ENCODE peak calls at places on chromosome 21, in seven cellular contexts. One of them, this sample, is unnamed.

GRCh38 chr21:19553930-19554615 is 1150.5 kb upstream of the TMPRSS15 start:
- DNase-seq in upper lobe of right lung: no peak
- DNase-seq in thoracic aorta: no peak
- DNase-seq in WERI-Rb-1: no peak
- DNase-seq in Calu3: no peak
- DNase-seq in hepatocyte: no peak
- DNase-seq in type B pancreatic cell: no peak
- DNase-seq in this sample: no peak

GRCh38 chr21:38986460-38987395 is 181.0 kb downstream of the ETS2 start:
- DNase-seq in upper lobe of right lung: no peak
- DNase-seq in thoracic aorta: no peak
- DNase-seq in WERI-Rb-1: no peak
- DNase-seq in Calu3: no peak
- DNase-seq in hepatocyte: no peak
- DNase-seq in type B pancreatic cell: no peak
- DNase-seq in this sample: no peak

GRCh38 chr21:41715649-41716321 is 51.1 kb downstream of the RIPK4 start:
- DNase-seq in upper lobe of right lung: peak
- DNase-seq in thoracic aorta: no peak
- DNase-seq in WERI-Rb-1: no peak
- DNase-seq in Calu3: peak
- DNase-seq in hepatocyte: peak
- DNase-seq in type B pancreatic cell: no peak
- DNase-seq in this sample: no peak

GRCh38 chr21:46189213-46189958 is 5.1 kb upstream of the SPATC1L start:
- DNase-seq in upper lobe of right lung: peak
- DNase-seq in thoracic aorta: no peak
- DNase-seq in WERI-Rb-1: peak
- DNase-seq in Calu3: no peak
- DNase-seq in hepatocyte: peak
- DNase-seq in type B pancreatic cell: no peak
- DNase-seq in this sample: no peak

GRCh38 chr21:29771491-29772066 is 168.2 kb downstream of the GRIK1 start:
- DNase-seq in upper lobe of right lung: no peak
- DNase-seq in thoracic aorta: no peak
- DNase-seq in WERI-Rb-1: no peak
- DNase-seq in Calu3: no peak
- DNase-seq in hepatocyte: no peak
- DNase-seq in type B pancreatic cell: no peak
- DNase-seq in this sample: no peak

GRCh38 chr21:45075606-45076244 is 1.3 kb downstream of the ADARB1 start:
- DNase-seq in upper lobe of right lung: no peak
- DNase-seq in thoracic aorta: no peak
- DNase-seq in WERI-Rb-1: no peak
- DNase-seq in Calu3: no peak
- DNase-seq in hepatocyte: no peak
- DNase-seq in type B pancreatic cell: no peak
- DNase-seq in this sample: no peak

GRCh38 chr21:39033878-39034589 is 149.2 kb downstream of the PSMG1 start:
- DNase-seq in upper lobe of right lung: peak
- DNase-seq in thoracic aorta: no peak
- DNase-seq in WERI-Rb-1: no peak
- DNase-seq in Calu3: peak
- DNase-seq in hepatocyte: peak
- DNase-seq in type B pancreatic cell: no peak
- DNase-seq in this sample: no peak

GRCh38 chr21:44441581-44442265 is 13.6 kb upstream of the LRRC3 start:
- DNase-seq in upper lobe of right lung: peak
- DNase-seq in thoracic aorta: no peak
- DNase-seq in WERI-Rb-1: no peak
- DNase-seq in Calu3: no peak
- DNase-seq in hepatocyte: no peak
- DNase-seq in type B pancreatic cell: no peak
- DNase-seq in this sample: peak

GRCh38 chr21:45930231-45930760 is 51.3 kb upstream of the COL6A1 start:
- DNase-seq in upper lobe of right lung: no peak
- DNase-seq in thoracic aorta: no peak
- DNase-seq in WERI-Rb-1: no peak
- DNase-seq in Calu3: no peak
- DNase-seq in hepatocyte: no peak
- DNase-seq in type B pancreatic cell: no peak
- DNase-seq in this sample: no peak

GRCh38 chr21:45994738-45995685 is 13.4 kb downstream of the COL6A1 start:
- DNase-seq in upper lobe of right lung: peak
- DNase-seq in thoracic aorta: no peak
- DNase-seq in WERI-Rb-1: peak
- DNase-seq in Calu3: no peak
- DNase-seq in hepatocyte: no peak
- DNase-seq in type B pancreatic cell: peak
- DNase-seq in this sample: no peak

GRCh38 chr21:14880922-14881321 is 183.9 kb downstream of the NRIP1 start:
- DNase-seq in upper lobe of right lung: no peak
- DNase-seq in thoracic aorta: no peak
- DNase-seq in WERI-Rb-1: no peak
- DNase-seq in Calu3: no peak
- DNase-seq in hepatocyte: no peak
- DNase-seq in type B pancreatic cell: no peak
- DNase-seq in this sample: no peak

GRCh38 chr21:31117046-31117916 is 79.0 kb upstream of the KRTAP19-8 start:
- DNase-seq in upper lobe of right lung: no peak
- DNase-seq in thoracic aorta: no peak
- DNase-seq in WERI-Rb-1: no peak
- DNase-seq in Calu3: no peak
- DNase-seq in hepatocyte: peak
- DNase-seq in type B pancreatic cell: no peak
- DNase-seq in this sample: no peak

GRCh38 chr21:19566975-19567374 is 1163.4 kb upstream of the TMPRSS15 start:
- DNase-seq in upper lobe of right lung: no peak
- DNase-seq in thoracic aorta: no peak
- DNase-seq in WERI-Rb-1: no peak
- DNase-seq in Calu3: no peak
- DNase-seq in hepatocyte: no peak
- DNase-seq in type B pancreatic cell: no peak
- DNase-seq in this sample: no peak

GRCh38 chr21:27292229-27292628 is 325.3 kb upstream of the ADAMTS5 start:
- DNase-seq in upper lobe of right lung: no peak
- DNase-seq in thoracic aorta: no peak
- DNase-seq in WERI-Rb-1: no peak
- DNase-seq in Calu3: no peak
- DNase-seq in hepatocyte: no peak
- DNase-seq in type B pancreatic cell: no peak
- DNase-seq in this sample: no peak

GRCh38 chr21:42009018-42009830 is 936 bp downstream of the ZBTB21 start:
- DNase-seq in upper lobe of right lung: peak
- DNase-seq in thoracic aorta: no peak
- DNase-seq in WERI-Rb-1: peak
- DNase-seq in Calu3: peak
- DNase-seq in hepatocyte: peak
- DNase-seq in type B pancreatic cell: no peak
- DNase-seq in this sample: peak

GRCh38 chr21:36704281-36704957 is 5.5 kb downstream of the SIM2 start:
- DNase-seq in upper lobe of right lung: no peak
- DNase-seq in thoracic aorta: no peak
- DNase-seq in WERI-Rb-1: no peak
- DNase-seq in Calu3: no peak
- DNase-seq in hepatocyte: no peak
- DNase-seq in type B pancreatic cell: no peak
- DNase-seq in this sample: no peak

GRCh38 chr21:36703123-36703522 is 4.2 kb downstream of the SIM2 start:
- DNase-seq in upper lobe of right lung: no peak
- DNase-seq in thoracic aorta: no peak
- DNase-seq in WERI-Rb-1: no peak
- DNase-seq in Calu3: no peak
- DNase-seq in hepatocyte: no peak
- DNase-seq in type B pancreatic cell: no peak
- DNase-seq in this sample: no peak

GRCh38 chr21:36702622-36702968 is 3.7 kb downstream of the SIM2 start:
- DNase-seq in upper lobe of right lung: no peak
- DNase-seq in thoracic aorta: no peak
- DNase-seq in WERI-Rb-1: no peak
- DNase-seq in Calu3: no peak
- DNase-seq in hepatocyte: no peak
- DNase-seq in type B pancreatic cell: no peak
- DNase-seq in this sample: no peak

GRCh38 chr21:36704958-36705678 is 6.2 kb downstream of the SIM2 start:
- DNase-seq in upper lobe of right lung: no peak
- DNase-seq in thoracic aorta: no peak
- DNase-seq in WERI-Rb-1: no peak
- DNase-seq in Calu3: no peak
- DNase-seq in hepatocyte: no peak
- DNase-seq in type B pancreatic cell: no peak
- DNase-seq in this sample: no peak

DNA sequence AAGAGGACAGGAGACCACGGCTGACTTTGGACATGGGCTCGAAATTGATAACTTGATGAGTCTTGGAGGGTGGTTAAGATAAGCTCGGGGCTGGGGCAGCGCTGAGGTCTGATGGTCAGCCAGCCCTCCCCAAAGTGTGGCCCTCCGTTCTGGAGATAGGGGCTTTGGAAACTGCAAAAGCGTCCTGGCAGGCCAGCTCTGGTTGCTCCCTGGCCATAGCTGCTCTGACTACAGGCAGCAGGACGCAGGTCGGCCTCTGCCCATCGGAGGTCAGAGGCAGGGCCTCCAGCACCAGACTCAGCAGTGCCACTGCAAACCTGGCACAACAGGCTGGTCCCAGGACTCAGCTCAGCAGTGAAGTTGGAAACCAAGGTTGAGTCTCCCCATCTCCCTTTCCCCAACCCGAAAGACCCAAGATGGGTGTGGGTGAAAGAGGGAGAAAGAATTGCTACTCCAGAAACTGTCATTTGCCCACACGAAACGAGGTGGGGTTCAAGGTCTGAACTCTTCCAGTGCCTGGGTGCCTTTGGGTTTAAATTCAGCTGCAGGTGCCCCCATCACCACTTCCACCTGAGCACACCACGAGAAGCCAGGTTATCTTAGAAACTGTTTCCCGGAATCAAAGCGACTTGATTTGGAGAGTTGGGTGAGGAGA is 4.8 kb downstream of the SIM2 start:
- DNase-seq in upper lobe of right lung: peak
- DNase-seq in thoracic aorta: no peak
- DNase-seq in WERI-Rb-1: no peak
- DNase-seq in Calu3: no peak
- DNase-seq in hepatocyte: no peak
- DNase-seq in type B pancreatic cell: no peak
- DNase-seq in this sample: no peak
- TF ChIP-seq CTCF in upper lobe of right lung: no peak
- TF ChIP-seq CTCF in thoracic aorta: no peak
- TF ChIP-seq CTCF in WERI-Rb-1: no peak
- TF ChIP-seq CTCF in Calu3: no peak
- TF ChIP-seq CTCF in hepatocyte: no peak
- TF ChIP-seq CTCF in type B pancreatic cell: no peak
- TF ChIP-seq CTCF in this sample: no peak

GRCh38 chr21:17270234-17270633 is 242.6 kb upstream of the CXADR start:
- DNase-seq in upper lobe of right lung: no peak
- DNase-seq in thoracic aorta: no peak
- DNase-seq in WERI-Rb-1: no peak
- DNase-seq in Calu3: no peak
- DNase-seq in hepatocyte: peak
- DNase-seq in type B pancreatic cell: no peak
- DNase-seq in this sample: no peak
- TF ChIP-seq CTCF in upper lobe of right lung: peak
- TF ChIP-seq CTCF in thoracic aorta: peak
- TF ChIP-seq CTCF in WERI-Rb-1: no peak
- TF ChIP-seq CTCF in Calu3: peak
- TF ChIP-seq CTCF in hepatocyte: peak
- TF ChIP-seq CTCF in type B pancreatic cell: peak
- TF ChIP-seq CTCF in this sample: no peak

DNA sequence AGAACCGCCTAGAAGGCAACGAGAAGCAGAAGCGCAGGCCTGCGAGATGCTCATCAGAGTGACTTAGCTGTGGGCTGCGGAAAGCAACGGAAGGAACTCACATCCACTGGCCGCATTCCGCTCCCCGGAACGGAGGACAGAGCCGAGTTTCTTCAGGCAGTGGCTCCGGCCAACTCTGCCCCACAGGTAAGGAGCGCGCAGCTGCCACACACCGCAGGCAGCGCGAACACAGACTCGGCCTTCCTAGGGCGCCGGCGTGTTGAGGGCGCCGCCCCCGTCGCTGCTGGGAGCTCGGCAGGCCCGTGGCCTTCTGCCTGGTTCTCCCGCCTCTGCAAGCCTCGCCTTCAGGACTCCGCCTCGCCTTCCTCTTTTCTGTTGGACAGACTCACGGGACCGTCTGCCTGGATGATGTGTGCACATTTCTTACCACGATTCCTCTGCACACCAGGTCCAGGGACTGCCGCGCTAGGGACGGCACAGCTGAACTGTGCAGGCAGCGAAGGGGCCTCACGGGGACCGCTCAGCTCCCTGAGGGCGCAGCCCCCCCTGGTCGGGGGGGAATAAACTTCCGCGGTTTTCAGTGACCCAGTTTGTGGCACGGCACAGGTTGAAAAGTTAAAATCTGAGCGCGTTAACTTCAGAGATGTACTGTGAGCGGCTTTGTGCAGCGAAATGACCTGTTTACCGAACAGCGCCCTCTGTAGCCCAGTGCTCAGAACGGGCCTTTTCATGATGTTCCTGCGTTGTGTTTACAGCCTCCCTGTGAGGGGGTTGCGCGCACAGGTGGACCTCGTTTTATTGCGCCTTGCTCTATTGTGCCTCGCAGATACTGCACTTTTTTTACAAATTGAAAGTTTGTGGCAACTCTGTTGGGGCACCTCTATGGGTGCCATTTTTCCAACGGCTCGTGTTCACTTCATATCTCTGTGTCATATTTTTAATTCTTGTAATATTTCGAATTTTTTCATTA is 15.8 kb downstream of the TCP10L start:
- DNase-seq in upper lobe of right lung: peak
- DNase-seq in thoracic aorta: no peak
- DNase-seq in WERI-Rb-1: peak
- DNase-seq in Calu3: peak
- DNase-seq in hepatocyte: peak
- DNase-seq in type B pancreatic cell: peak
- DNase-seq in this sample: peak
- TF ChIP-seq CTCF in upper lobe of right lung: peak
- TF ChIP-seq CTCF in thoracic aorta: peak
- TF ChIP-seq CTCF in WERI-Rb-1: peak
- TF ChIP-seq CTCF in Calu3: peak
- TF ChIP-seq CTCF in hepatocyte: peak
- TF ChIP-seq CTCF in type B pancreatic cell: peak
- TF ChIP-seq CTCF in this sample: peak

GRCh38 chr21:17901458-17902092 is 82.4 kb upstream of the C21orf91 start:
- DNase-seq in upper lobe of right lung: no peak
- DNase-seq in thoracic aorta: no peak
- DNase-seq in WERI-Rb-1: no peak
- DNase-seq in Calu3: no peak
- DNase-seq in hepatocyte: no peak
- DNase-seq in type B pancreatic cell: no peak
- DNase-seq in this sample: no peak

GRCh38 chr21:17903929-17904639 is 84.9 kb upstream of the C21orf91 start:
- DNase-seq in upper lobe of right lung: no peak
- DNase-seq in thoracic aorta: no peak
- DNase-seq in WERI-Rb-1: no peak
- DNase-seq in Calu3: no peak
- DNase-seq in hepatocyte: no peak
- DNase-seq in type B pancreatic cell: no peak
- DNase-seq in this sample: no peak

GRCh38 chr21:17900990-17901385 is 81.8 kb upstream of the C21orf91 start:
- DNase-seq in upper lobe of right lung: no peak
- DNase-seq in thoracic aorta: no peak
- DNase-seq in WERI-Rb-1: no peak
- DNase-seq in Calu3: no peak
- DNase-seq in hepatocyte: no peak
- DNase-seq in type B pancreatic cell: no peak
- DNase-seq in this sample: no peak

GRCh38 chr21:17903029-17903806 is 84.1 kb upstream of the C21orf91 start:
- DNase-seq in upper lobe of right lung: no peak
- DNase-seq in thoracic aorta: no peak
- DNase-seq in WERI-Rb-1: no peak
- DNase-seq in Calu3: no peak
- DNase-seq in hepatocyte: peak
- DNase-seq in type B pancreatic cell: no peak
- DNase-seq in this sample: no peak

GRCh38 chr21:17900281-17900989 is 81.3 kb upstream of the C21orf91 start:
- DNase-seq in upper lobe of right lung: no peak
- DNase-seq in thoracic aorta: no peak
- DNase-seq in WERI-Rb-1: peak
- DNase-seq in Calu3: no peak
- DNase-seq in hepatocyte: no peak
- DNase-seq in type B pancreatic cell: no peak
- DNase-seq in this sample: no peak
- TF ChIP-seq CTCF in upper lobe of right lung: no peak
- TF ChIP-seq CTCF in thoracic aorta: no peak
- TF ChIP-seq CTCF in WERI-Rb-1: peak
- TF ChIP-seq CTCF in Calu3: no peak
- TF ChIP-seq CTCF in hepatocyte: no peak
- TF ChIP-seq CTCF in type B pancreatic cell: no peak
- TF ChIP-seq CTCF in this sample: no peak

This sample was measured in CD14-positive monocyte.